ENCODE peak calls at places on chromosomes 16 and 17, in ten cellular contexts. One of them, this sample, is unnamed.

GRCh38 chr16:8094696-8095095 is 495.6 kb downstream of the TMEM114 start:
- ATAC-seq in effector memory CD8-positive, alpha-beta T cell: no peak
- ATAC-seq in WTC11: no peak
- ATAC-seq in activated CD8-positive, alpha-beta T cell treated with anti-CD3 and anti-CD28 coated beads, Interleukin-2, amount 10 ng/mL, durations not matched to agents 7 days and 5 days: no peak
- ATAC-seq in A549: no peak
- ATAC-seq in activated T-cell treated with anti-CD3 and anti-CD28 coated beads, Interleukin-2, amount 50 U/mL, for 4 hours: no peak
- ATAC-seq in body of pancreas: no peak
- ATAC-seq in naive thymus-derived CD4-positive, alpha-beta T cell: no peak
- ATAC-seq in stimulated activated naive B cell treated with anti-CD40 and anti-IgM and Interleukin-4, amounts not matched to agents 10 μg/mL and 1 μg/mL and 100 μg/mL, for 72 hours: no peak
- ATAC-seq in activated B cell treated with CpG ODN at 0.5 μM for 24 hours: no peak
- ATAC-seq in this sample: no peak

GRCh38 chr16:88989852-88990547 is 13.0 kb upstream of the CBFA2T3 start:
- ATAC-seq in effector memory CD8-positive, alpha-beta T cell: no peak
- ATAC-seq in WTC11: no peak
- ATAC-seq in activated CD8-positive, alpha-beta T cell treated with anti-CD3 and anti-CD28 coated beads, Interleukin-2, amount 10 ng/mL, durations not matched to agents 7 days and 5 days: no peak
- ATAC-seq in A549: no peak
- ATAC-seq in activated T-cell treated with anti-CD3 and anti-CD28 coated beads, Interleukin-2, amount 50 U/mL, for 4 hours: no peak
- ATAC-seq in body of pancreas: no peak
- ATAC-seq in naive thymus-derived CD4-positive, alpha-beta T cell: no peak
- ATAC-seq in stimulated activated naive B cell treated with anti-CD40 and anti-IgM and Interleukin-4, amounts not matched to agents 10 μg/mL and 1 μg/mL and 100 μg/mL, for 72 hours: no peak
- ATAC-seq in activated B cell treated with CpG ODN at 0.5 μM for 24 hours: no peak
- ATAC-seq in this sample: no peak

GRCh38 chr16:71358464-71359031 is at the start of gene CALB2:
- ATAC-seq in effector memory CD8-positive, alpha-beta T cell: peak; percentile 91
- ATAC-seq in WTC11: peak; percentile 95
- ATAC-seq in activated CD8-positive, alpha-beta T cell treated with anti-CD3 and anti-CD28 coated beads, Interleukin-2, amount 10 ng/mL, durations not matched to agents 7 days and 5 days: peak; percentile 95
- ATAC-seq in A549: peak; percentile 93
- ATAC-seq in activated T-cell treated with anti-CD3 and anti-CD28 coated beads, Interleukin-2, amount 50 U/mL, for 4 hours: peak; percentile 91
- ATAC-seq in body of pancreas: peak; percentile 91
- ATAC-seq in naive thymus-derived CD4-positive, alpha-beta T cell: peak; percentile 91
- ATAC-seq in stimulated activated naive B cell treated with anti-CD40 and anti-IgM and Interleukin-4, amounts not matched to agents 10 μg/mL and 1 μg/mL and 100 μg/mL, for 72 hours: peak; percentile 92
- ATAC-seq in activated B cell treated with CpG ODN at 0.5 μM for 24 hours: peak; percentile 90
- ATAC-seq in this sample: peak; percentile 80

GRCh38 chr16:57358527-57359095 is at the start of gene CCL22:
- ATAC-seq in effector memory CD8-positive, alpha-beta T cell: no peak
- ATAC-seq in WTC11: no peak
- ATAC-seq in activated CD8-positive, alpha-beta T cell treated with anti-CD3 and anti-CD28 coated beads, Interleukin-2, amount 10 ng/mL, durations not matched to agents 7 days and 5 days: no peak
- ATAC-seq in A549: no peak
- ATAC-seq in activated T-cell treated with anti-CD3 and anti-CD28 coated beads, Interleukin-2, amount 50 U/mL, for 4 hours: peak; percentile 71
- ATAC-seq in body of pancreas: no peak
- ATAC-seq in naive thymus-derived CD4-positive, alpha-beta T cell: peak; percentile 34
- ATAC-seq in stimulated activated naive B cell treated with anti-CD40 and anti-IgM and Interleukin-4, amounts not matched to agents 10 μg/mL and 1 μg/mL and 100 μg/mL, for 72 hours: peak; percentile 78
- ATAC-seq in activated B cell treated with CpG ODN at 0.5 μM for 24 hours: peak; percentile 84
- ATAC-seq in this sample: peak; percentile 85

GRCh38 chr16:46568472-46569230 is 52.5 kb downstream of the SHCBP1 start:
- ATAC-seq in effector memory CD8-positive, alpha-beta T cell: no peak
- ATAC-seq in WTC11: no peak
- ATAC-seq in activated CD8-positive, alpha-beta T cell treated with anti-CD3 and anti-CD28 coated beads, Interleukin-2, amount 10 ng/mL, durations not matched to agents 7 days and 5 days: no peak
- ATAC-seq in A549: no peak
- ATAC-seq in activated T-cell treated with anti-CD3 and anti-CD28 coated beads, Interleukin-2, amount 50 U/mL, for 4 hours: no peak
- ATAC-seq in body of pancreas: no peak
- ATAC-seq in naive thymus-derived CD4-positive, alpha-beta T cell: no peak
- ATAC-seq in stimulated activated naive B cell treated with anti-CD40 and anti-IgM and Interleukin-4, amounts not matched to agents 10 μg/mL and 1 μg/mL and 100 μg/mL, for 72 hours: no peak
- ATAC-seq in activated B cell treated with CpG ODN at 0.5 μM for 24 hours: no peak
- ATAC-seq in this sample: no peak

GRCh38 chr17:54452666-54453348 is 447.8 kb upstream of the TOM1L1 start:
- ATAC-seq in effector memory CD8-positive, alpha-beta T cell: no peak
- ATAC-seq in WTC11: no peak
- ATAC-seq in activated CD8-positive, alpha-beta T cell treated with anti-CD3 and anti-CD28 coated beads, Interleukin-2, amount 10 ng/mL, durations not matched to agents 7 days and 5 days: no peak
- ATAC-seq in A549: no peak
- ATAC-seq in activated T-cell treated with anti-CD3 and anti-CD28 coated beads, Interleukin-2, amount 50 U/mL, for 4 hours: no peak
- ATAC-seq in body of pancreas: no peak
- ATAC-seq in naive thymus-derived CD4-positive, alpha-beta T cell: no peak
- ATAC-seq in stimulated activated naive B cell treated with anti-CD40 and anti-IgM and Interleukin-4, amounts not matched to agents 10 μg/mL and 1 μg/mL and 100 μg/mL, for 72 hours: no peak
- ATAC-seq in activated B cell treated with CpG ODN at 0.5 μM for 24 hours: no peak
- ATAC-seq in this sample: no peak

GRCh38 chr17:42127414-42127813 is 4.8 kb downstream of the HSPB9 start:
- ATAC-seq in effector memory CD8-positive, alpha-beta T cell: no peak
- ATAC-seq in WTC11: no peak
- ATAC-seq in activated CD8-positive, alpha-beta T cell treated with anti-CD3 and anti-CD28 coated beads, Interleukin-2, amount 10 ng/mL, durations not matched to agents 7 days and 5 days: no peak
- ATAC-seq in A549: no peak
- ATAC-seq in activated T-cell treated with anti-CD3 and anti-CD28 coated beads, Interleukin-2, amount 50 U/mL, for 4 hours: no peak
- ATAC-seq in body of pancreas: no peak
- ATAC-seq in naive thymus-derived CD4-positive, alpha-beta T cell: no peak
- ATAC-seq in stimulated activated naive B cell treated with anti-CD40 and anti-IgM and Interleukin-4, amounts not matched to agents 10 μg/mL and 1 μg/mL and 100 μg/mL, for 72 hours: peak; percentile 33
- ATAC-seq in activated B cell treated with CpG ODN at 0.5 μM for 24 hours: no peak
- ATAC-seq in this sample: no peak

GRCh38 chr17:77124192-77124908 is 16.4 kb upstream of the SEC14L1 start:
- ATAC-seq in effector memory CD8-positive, alpha-beta T cell: no peak
- ATAC-seq in WTC11: no peak
- ATAC-seq in activated CD8-positive, alpha-beta T cell treated with anti-CD3 and anti-CD28 coated beads, Interleukin-2, amount 10 ng/mL, durations not matched to agents 7 days and 5 days: no peak
- ATAC-seq in A549: peak; percentile 13
- ATAC-seq in activated T-cell treated with anti-CD3 and anti-CD28 coated beads, Interleukin-2, amount 50 U/mL, for 4 hours: no peak
- ATAC-seq in body of pancreas: peak; percentile 34
- ATAC-seq in naive thymus-derived CD4-positive, alpha-beta T cell: no peak
- ATAC-seq in stimulated activated naive B cell treated with anti-CD40 and anti-IgM and Interleukin-4, amounts not matched to agents 10 μg/mL and 1 μg/mL and 100 μg/mL, for 72 hours: no peak
- ATAC-seq in activated B cell treated with CpG ODN at 0.5 μM for 24 hours: no peak
- ATAC-seq in this sample: no peak

GRCh38 chr16:56744996-56745640 is 15.2 kb downstream of the NUP93 start:
- ATAC-seq in effector memory CD8-positive, alpha-beta T cell: no peak
- ATAC-seq in WTC11: peak; percentile 83
- ATAC-seq in activated CD8-positive, alpha-beta T cell treated with anti-CD3 and anti-CD28 coated beads, Interleukin-2, amount 10 ng/mL, durations not matched to agents 7 days and 5 days: no peak
- ATAC-seq in A549: no peak
- ATAC-seq in activated T-cell treated with anti-CD3 and anti-CD28 coated beads, Interleukin-2, amount 50 U/mL, for 4 hours: no peak
- ATAC-seq in body of pancreas: peak; percentile 24
- ATAC-seq in naive thymus-derived CD4-positive, alpha-beta T cell: no peak
- ATAC-seq in stimulated activated naive B cell treated with anti-CD40 and anti-IgM and Interleukin-4, amounts not matched to agents 10 μg/mL and 1 μg/mL and 100 μg/mL, for 72 hours: no peak
- ATAC-seq in activated B cell treated with CpG ODN at 0.5 μM for 24 hours: no peak
- ATAC-seq in this sample: no peak

GRCh38 chr17:40491486-40491885 is 9.9 kb downstream of the TNS4 start:
- ATAC-seq in effector memory CD8-positive, alpha-beta T cell: no peak
- ATAC-seq in WTC11: peak; percentile 46
- ATAC-seq in activated CD8-positive, alpha-beta T cell treated with anti-CD3 and anti-CD28 coated beads, Interleukin-2, amount 10 ng/mL, durations not matched to agents 7 days and 5 days: no peak
- ATAC-seq in A549: no peak
- ATAC-seq in activated T-cell treated with anti-CD3 and anti-CD28 coated beads, Interleukin-2, amount 50 U/mL, for 4 hours: no peak
- ATAC-seq in body of pancreas: no peak
- ATAC-seq in naive thymus-derived CD4-positive, alpha-beta T cell: no peak
- ATAC-seq in stimulated activated naive B cell treated with anti-CD40 and anti-IgM and Interleukin-4, amounts not matched to agents 10 μg/mL and 1 μg/mL and 100 μg/mL, for 72 hours: no peak
- ATAC-seq in activated B cell treated with CpG ODN at 0.5 μM for 24 hours: no peak
- ATAC-seq in this sample: no peak

GRCh38 chr17:18309202-18309601 is 5.6 kb downstream of the TOP3A start:
- ATAC-seq in effector memory CD8-positive, alpha-beta T cell: no peak
- ATAC-seq in WTC11: no peak
- ATAC-seq in activated CD8-positive, alpha-beta T cell treated with anti-CD3 and anti-CD28 coated beads, Interleukin-2, amount 10 ng/mL, durations not matched to agents 7 days and 5 days: no peak
- ATAC-seq in A549: no peak
- ATAC-seq in activated T-cell treated with anti-CD3 and anti-CD28 coated beads, Interleukin-2, amount 50 U/mL, for 4 hours: no peak
- ATAC-seq in body of pancreas: no peak
- ATAC-seq in naive thymus-derived CD4-positive, alpha-beta T cell: no peak
- ATAC-seq in stimulated activated naive B cell treated with anti-CD40 and anti-IgM and Interleukin-4, amounts not matched to agents 10 μg/mL and 1 μg/mL and 100 μg/mL, for 72 hours: no peak
- ATAC-seq in activated B cell treated with CpG ODN at 0.5 μM for 24 hours: no peak
- ATAC-seq in this sample: no peak

GRCh38 chr16:72664122-72664479 is 383.8 kb downstream of the ZFHX3 start:
- ATAC-seq in effector memory CD8-positive, alpha-beta T cell: no peak
- ATAC-seq in WTC11: no peak
- ATAC-seq in activated CD8-positive, alpha-beta T cell treated with anti-CD3 and anti-CD28 coated beads, Interleukin-2, amount 10 ng/mL, durations not matched to agents 7 days and 5 days: no peak
- ATAC-seq in A549: peak; percentile 4
- ATAC-seq in activated T-cell treated with anti-CD3 and anti-CD28 coated beads, Interleukin-2, amount 50 U/mL, for 4 hours: no peak
- ATAC-seq in body of pancreas: no peak
- ATAC-seq in naive thymus-derived CD4-positive, alpha-beta T cell: no peak
- ATAC-seq in stimulated activated naive B cell treated with anti-CD40 and anti-IgM and Interleukin-4, amounts not matched to agents 10 μg/mL and 1 μg/mL and 100 μg/mL, for 72 hours: no peak
- ATAC-seq in activated B cell treated with CpG ODN at 0.5 μM for 24 hours: no peak
- ATAC-seq in this sample: no peak

GRCh38 chr16:50744911-50745310 is 3.0 kb downstream of the CYLD start:
- ATAC-seq in effector memory CD8-positive, alpha-beta T cell: no peak
- ATAC-seq in WTC11: no peak
- ATAC-seq in activated CD8-positive, alpha-beta T cell treated with anti-CD3 and anti-CD28 coated beads, Interleukin-2, amount 10 ng/mL, durations not matched to agents 7 days and 5 days: no peak
- ATAC-seq in A549: no peak
- ATAC-seq in activated T-cell treated with anti-CD3 and anti-CD28 coated beads, Interleukin-2, amount 50 U/mL, for 4 hours: no peak
- ATAC-seq in body of pancreas: no peak
- ATAC-seq in naive thymus-derived CD4-positive, alpha-beta T cell: no peak
- ATAC-seq in stimulated activated naive B cell treated with anti-CD40 and anti-IgM and Interleukin-4, amounts not matched to agents 10 μg/mL and 1 μg/mL and 100 μg/mL, for 72 hours: no peak
- ATAC-seq in activated B cell treated with CpG ODN at 0.5 μM for 24 hours: no peak
- ATAC-seq in this sample: no peak

GRCh38 chr16:85056211-85056748 is 28.7 kb downstream of the KIAA0513 start:
- ATAC-seq in effector memory CD8-positive, alpha-beta T cell: no peak
- ATAC-seq in WTC11: peak; percentile 80
- ATAC-seq in activated CD8-positive, alpha-beta T cell treated with anti-CD3 and anti-CD28 coated beads, Interleukin-2, amount 10 ng/mL, durations not matched to agents 7 days and 5 days: no peak
- ATAC-seq in A549: peak; percentile 68
- ATAC-seq in activated T-cell treated with anti-CD3 and anti-CD28 coated beads, Interleukin-2, amount 50 U/mL, for 4 hours: no peak
- ATAC-seq in body of pancreas: no peak
- ATAC-seq in naive thymus-derived CD4-positive, alpha-beta T cell: no peak
- ATAC-seq in stimulated activated naive B cell treated with anti-CD40 and anti-IgM and Interleukin-4, amounts not matched to agents 10 μg/mL and 1 μg/mL and 100 μg/mL, for 72 hours: no peak
- ATAC-seq in activated B cell treated with CpG ODN at 0.5 μM for 24 hours: no peak
- ATAC-seq in this sample: no peak

GRCh38 chr17:32558328-32558955 is 71.6 kb downstream of the CDK5R1 start:
- ATAC-seq in effector memory CD8-positive, alpha-beta T cell: peak; percentile 40
- ATAC-seq in WTC11: no peak
- ATAC-seq in activated CD8-positive, alpha-beta T cell treated with anti-CD3 and anti-CD28 coated beads, Interleukin-2, amount 10 ng/mL, durations not matched to agents 7 days and 5 days: peak; percentile 57
- ATAC-seq in A549: no peak
- ATAC-seq in activated T-cell treated with anti-CD3 and anti-CD28 coated beads, Interleukin-2, amount 50 U/mL, for 4 hours: no peak
- ATAC-seq in body of pancreas: no peak
- ATAC-seq in naive thymus-derived CD4-positive, alpha-beta T cell: no peak
- ATAC-seq in stimulated activated naive B cell treated with anti-CD40 and anti-IgM and Interleukin-4, amounts not matched to agents 10 μg/mL and 1 μg/mL and 100 μg/mL, for 72 hours: peak; percentile 68
- ATAC-seq in activated B cell treated with CpG ODN at 0.5 μM for 24 hours: peak; percentile 53
- ATAC-seq in this sample: peak; percentile 71

GRCh38 chr16:52492789-52493357 is 54.1 kb downstream of the TOX3 start:
- ATAC-seq in effector memory CD8-positive, alpha-beta T cell: no peak
- ATAC-seq in WTC11: no peak
- ATAC-seq in activated CD8-positive, alpha-beta T cell treated with anti-CD3 and anti-CD28 coated beads, Interleukin-2, amount 10 ng/mL, durations not matched to agents 7 days and 5 days: no peak
- ATAC-seq in A549: no peak
- ATAC-seq in activated T-cell treated with anti-CD3 and anti-CD28 coated beads, Interleukin-2, amount 50 U/mL, for 4 hours: no peak
- ATAC-seq in body of pancreas: peak; percentile 69
- ATAC-seq in naive thymus-derived CD4-positive, alpha-beta T cell: no peak
- ATAC-seq in stimulated activated naive B cell treated with anti-CD40 and anti-IgM and Interleukin-4, amounts not matched to agents 10 μg/mL and 1 μg/mL and 100 μg/mL, for 72 hours: no peak
- ATAC-seq in activated B cell treated with CpG ODN at 0.5 μM for 24 hours: no peak
- ATAC-seq in this sample: no peak

GRCh38 chr17:37609170-37610040 is at the start of gene SYNRG:
- ATAC-seq in effector memory CD8-positive, alpha-beta T cell: peak; percentile 89
- ATAC-seq in WTC11: peak; percentile 91
- ATAC-seq in activated CD8-positive, alpha-beta T cell treated with anti-CD3 and anti-CD28 coated beads, Interleukin-2, amount 10 ng/mL, durations not matched to agents 7 days and 5 days: peak; percentile 85
- ATAC-seq in A549: peak; percentile 97
- ATAC-seq in activated T-cell treated with anti-CD3 and anti-CD28 coated beads, Interleukin-2, amount 50 U/mL, for 4 hours: peak; percentile 91
- ATAC-seq in body of pancreas: peak; percentile 97
- ATAC-seq in naive thymus-derived CD4-positive, alpha-beta T cell: peak; percentile 93
- ATAC-seq in stimulated activated naive B cell treated with anti-CD40 and anti-IgM and Interleukin-4, amounts not matched to agents 10 μg/mL and 1 μg/mL and 100 μg/mL, for 72 hours: peak; percentile 93
- ATAC-seq in activated B cell treated with CpG ODN at 0.5 μM for 24 hours: peak; percentile 85
- ATAC-seq in this sample: peak; percentile 98

GRCh38 chr17:66713533-66714042 is 121.3 kb upstream of the CACNG5 start:
- ATAC-seq in effector memory CD8-positive, alpha-beta T cell: peak; percentile 88
- ATAC-seq in WTC11: no peak
- ATAC-seq in activated CD8-positive, alpha-beta T cell treated with anti-CD3 and anti-CD28 coated beads, Interleukin-2, amount 10 ng/mL, durations not matched to agents 7 days and 5 days: peak; percentile 54
- ATAC-seq in A549: no peak
- ATAC-seq in activated T-cell treated with anti-CD3 and anti-CD28 coated beads, Interleukin-2, amount 50 U/mL, for 4 hours: peak; percentile 72
- ATAC-seq in body of pancreas: no peak
- ATAC-seq in naive thymus-derived CD4-positive, alpha-beta T cell: peak; percentile 37
- ATAC-seq in stimulated activated naive B cell treated with anti-CD40 and anti-IgM and Interleukin-4, amounts not matched to agents 10 μg/mL and 1 μg/mL and 100 μg/mL, for 72 hours: no peak
- ATAC-seq in activated B cell treated with CpG ODN at 0.5 μM for 24 hours: no peak
- ATAC-seq in this sample: peak; percentile 48

This sample was measured in stimulated activated memory B cell treated with anti-CD40 and anti-IgM and Interleukin-4, amounts not matched to agents 10 μg/mL and 1 μg/mL and 100 μg/mL, for 72 hours.